ENCODE peak calls at places on chromosomes 6 and 20, in ten cellular contexts. One of them, this sample, is unnamed.

GRCh38 chr20:3163099-3164042 is 3.7 kb upstream of the FASTKD5 start:
- DNase-seq in astrocyte of the cerebellum: no peak
- DNase-seq in HCT116: no peak
- DNase-seq in right cardiac atrium: no peak
- DNase-seq in activated T-cell treated with anti-CD3 and anti-CD28 coated beads for 1 hour: no peak
- DNase-seq in DMS153: no peak
- DNase-seq in cardiac fibroblast: no peak
- DNase-seq in T-helper 17 cell: no peak
- DNase-seq in fibroblast of the aortic adventitia: no peak
- DNase-seq in COR-L47: no peak
- DNase-seq in this sample: no peak

GRCh38 chr6:23414204-23414501 is 711.9 kb upstream of the NRSN1 start:
- DNase-seq in astrocyte of the cerebellum: peak; percentile 49
- DNase-seq in HCT116: no peak
- DNase-seq in right cardiac atrium: no peak
- DNase-seq in activated T-cell treated with anti-CD3 and anti-CD28 coated beads for 1 hour: no peak
- DNase-seq in DMS153: no peak
- DNase-seq in cardiac fibroblast: peak; percentile 63
- DNase-seq in T-helper 17 cell: no peak
- DNase-seq in fibroblast of the aortic adventitia: peak; percentile 67
- DNase-seq in COR-L47: peak; percentile 9
- DNase-seq in this sample: no peak

GRCh38 chr6:68196645-68197044 is 438.4 kb upstream of the ADGRB3 start:
- DNase-seq in astrocyte of the cerebellum: no peak
- DNase-seq in HCT116: no peak
- DNase-seq in right cardiac atrium: no peak
- DNase-seq in activated T-cell treated with anti-CD3 and anti-CD28 coated beads for 1 hour: no peak
- DNase-seq in DMS153: no peak
- DNase-seq in cardiac fibroblast: peak; percentile 48
- DNase-seq in T-helper 17 cell: no peak
- DNase-seq in fibroblast of the aortic adventitia: peak; percentile 51
- DNase-seq in COR-L47: no peak
- DNase-seq in this sample: no peak

GRCh38 chr6:14272111-14273085 is 154.8 kb downstream of the CD83 start:
- DNase-seq in astrocyte of the cerebellum: no peak
- DNase-seq in HCT116: no peak
- DNase-seq in right cardiac atrium: no peak
- DNase-seq in activated T-cell treated with anti-CD3 and anti-CD28 coated beads for 1 hour: no peak
- DNase-seq in DMS153: no peak
- DNase-seq in cardiac fibroblast: no peak
- DNase-seq in T-helper 17 cell: no peak
- DNase-seq in fibroblast of the aortic adventitia: peak; percentile 84
- DNase-seq in COR-L47: no peak
- DNase-seq in this sample: no peak

GRCh38 chr6:44422534-44422933 is 35.0 kb downstream of the CDC5L start:
- DNase-seq in astrocyte of the cerebellum: no peak
- DNase-seq in HCT116: no peak
- DNase-seq in right cardiac atrium: no peak
- DNase-seq in activated T-cell treated with anti-CD3 and anti-CD28 coated beads for 1 hour: no peak
- DNase-seq in DMS153: no peak
- DNase-seq in cardiac fibroblast: no peak
- DNase-seq in T-helper 17 cell: no peak
- DNase-seq in fibroblast of the aortic adventitia: no peak
- DNase-seq in COR-L47: no peak
- DNase-seq in this sample: no peak

GRCh38 chr6:37822851-37823682 is 3.5 kb downstream of the ZFAND3 start:
- DNase-seq in astrocyte of the cerebellum: no peak
- DNase-seq in HCT116: no peak
- DNase-seq in right cardiac atrium: no peak
- DNase-seq in activated T-cell treated with anti-CD3 and anti-CD28 coated beads for 1 hour: no peak
- DNase-seq in DMS153: no peak
- DNase-seq in cardiac fibroblast: peak; percentile 55
- DNase-seq in T-helper 17 cell: no peak
- DNase-seq in fibroblast of the aortic adventitia: peak; percentile 57
- DNase-seq in COR-L47: no peak
- DNase-seq in this sample: peak; percentile 39

GRCh38 chr6:139030211-139030530 is 1.6 kb downstream of the ABRACL start:
- DNase-seq in astrocyte of the cerebellum: no peak
- DNase-seq in HCT116: no peak
- DNase-seq in right cardiac atrium: no peak
- DNase-seq in activated T-cell treated with anti-CD3 and anti-CD28 coated beads for 1 hour: no peak
- DNase-seq in DMS153: no peak
- DNase-seq in cardiac fibroblast: no peak
- DNase-seq in T-helper 17 cell: no peak
- DNase-seq in fibroblast of the aortic adventitia: no peak
- DNase-seq in COR-L47: no peak
- DNase-seq in this sample: no peak

GRCh38 chr6:5466459-5466858 is 205.1 kb downstream of the FARS2 start:
- DNase-seq in astrocyte of the cerebellum: peak; percentile 28
- DNase-seq in HCT116: no peak
- DNase-seq in right cardiac atrium: no peak
- DNase-seq in activated T-cell treated with anti-CD3 and anti-CD28 coated beads for 1 hour: no peak
- DNase-seq in DMS153: no peak
- DNase-seq in cardiac fibroblast: peak; percentile 69
- DNase-seq in T-helper 17 cell: no peak
- DNase-seq in fibroblast of the aortic adventitia: peak; percentile 72
- DNase-seq in COR-L47: no peak
- DNase-seq in this sample: no peak

GRCh38 chr6:16470502-16471221 is 232.3 kb downstream of the GMPR start:
- DNase-seq in astrocyte of the cerebellum: no peak
- DNase-seq in HCT116: no peak
- DNase-seq in right cardiac atrium: no peak
- DNase-seq in activated T-cell treated with anti-CD3 and anti-CD28 coated beads for 1 hour: no peak
- DNase-seq in DMS153: no peak
- DNase-seq in cardiac fibroblast: no peak
- DNase-seq in T-helper 17 cell: no peak
- DNase-seq in fibroblast of the aortic adventitia: no peak
- DNase-seq in COR-L47: no peak
- DNase-seq in this sample: no peak

GRCh38 chr20:21534453-21534852 is 20.6 kb upstream of the NKX2-2 start:
- DNase-seq in astrocyte of the cerebellum: no peak
- DNase-seq in HCT116: no peak
- DNase-seq in right cardiac atrium: no peak
- DNase-seq in activated T-cell treated with anti-CD3 and anti-CD28 coated beads for 1 hour: no peak
- DNase-seq in DMS153: peak; percentile 99
- DNase-seq in cardiac fibroblast: no peak
- DNase-seq in T-helper 17 cell: no peak
- DNase-seq in fibroblast of the aortic adventitia: no peak
- DNase-seq in COR-L47: peak; percentile 83
- DNase-seq in this sample: no peak

GRCh38 chr20:51569815-51570741 is 27.6 kb upstream of the NFATC2 start:
- DNase-seq in astrocyte of the cerebellum: no peak
- DNase-seq in HCT116: no peak
- DNase-seq in right cardiac atrium: peak; percentile 79
- DNase-seq in activated T-cell treated with anti-CD3 and anti-CD28 coated beads for 1 hour: no peak
- DNase-seq in DMS153: no peak
- DNase-seq in cardiac fibroblast: no peak
- DNase-seq in T-helper 17 cell: no peak
- DNase-seq in fibroblast of the aortic adventitia: no peak
- DNase-seq in COR-L47: no peak
- DNase-seq in this sample: no peak

GRCh38 chr6:29678114-29678513 is 2.8 kb downstream of the ZFP57 start:
- DNase-seq in astrocyte of the cerebellum: no peak
- DNase-seq in HCT116: no peak
- DNase-seq in right cardiac atrium: no peak
- DNase-seq in activated T-cell treated with anti-CD3 and anti-CD28 coated beads for 1 hour: no peak
- DNase-seq in DMS153: no peak
- DNase-seq in cardiac fibroblast: no peak
- DNase-seq in T-helper 17 cell: no peak
- DNase-seq in fibroblast of the aortic adventitia: no peak
- DNase-seq in COR-L47: no peak
- DNase-seq in this sample: no peak

GRCh38 chr20:4069741-4070140 is 54.4 kb upstream of the RNF24 start:
- DNase-seq in astrocyte of the cerebellum: no peak
- DNase-seq in HCT116: no peak
- DNase-seq in right cardiac atrium: no peak
- DNase-seq in activated T-cell treated with anti-CD3 and anti-CD28 coated beads for 1 hour: no peak
- DNase-seq in DMS153: no peak
- DNase-seq in cardiac fibroblast: peak; percentile 48
- DNase-seq in T-helper 17 cell: no peak
- DNase-seq in fibroblast of the aortic adventitia: peak; percentile 77
- DNase-seq in COR-L47: no peak
- DNase-seq in this sample: no peak

GRCh38 chr20:61176874-61177273 is 75.2 kb upstream of the CDH4 start:
- DNase-seq in astrocyte of the cerebellum: no peak
- DNase-seq in HCT116: no peak
- DNase-seq in right cardiac atrium: no peak
- DNase-seq in activated T-cell treated with anti-CD3 and anti-CD28 coated beads for 1 hour: no peak
- DNase-seq in DMS153: no peak
- DNase-seq in cardiac fibroblast: no peak
- DNase-seq in T-helper 17 cell: no peak
- DNase-seq in fibroblast of the aortic adventitia: no peak
- DNase-seq in COR-L47: no peak
- DNase-seq in this sample: no peak

GRCh38 chr6:37058084-37058586 is 52.7 kb downstream of the FGD2 start:
- DNase-seq in astrocyte of the cerebellum: no peak
- DNase-seq in HCT116: no peak
- DNase-seq in right cardiac atrium: no peak
- DNase-seq in activated T-cell treated with anti-CD3 and anti-CD28 coated beads for 1 hour: no peak
- DNase-seq in DMS153: no peak
- DNase-seq in cardiac fibroblast: peak; percentile 22
- DNase-seq in T-helper 17 cell: no peak
- DNase-seq in fibroblast of the aortic adventitia: peak; percentile 46
- DNase-seq in COR-L47: no peak
- DNase-seq in this sample: no peak

GRCh38 chr6:42200035-42200434 is 5.3 kb upstream of the GUCA1B start:
- DNase-seq in astrocyte of the cerebellum: peak; percentile 70
- DNase-seq in HCT116: no peak
- DNase-seq in right cardiac atrium: no peak
- DNase-seq in activated T-cell treated with anti-CD3 and anti-CD28 coated beads for 1 hour: no peak
- DNase-seq in DMS153: no peak
- DNase-seq in cardiac fibroblast: peak; percentile 89
- DNase-seq in T-helper 17 cell: no peak
- DNase-seq in fibroblast of the aortic adventitia: peak; percentile 97
- DNase-seq in COR-L47: no peak
- DNase-seq in this sample: no peak

GRCh38 chr6:3408665-3409064 is 48.2 kb downstream of the SLC22A23 start:
- DNase-seq in astrocyte of the cerebellum: no peak
- DNase-seq in HCT116: no peak
- DNase-seq in right cardiac atrium: no peak
- DNase-seq in activated T-cell treated with anti-CD3 and anti-CD28 coated beads for 1 hour: no peak
- DNase-seq in DMS153: no peak
- DNase-seq in cardiac fibroblast: no peak
- DNase-seq in T-helper 17 cell: no peak
- DNase-seq in fibroblast of the aortic adventitia: no peak
- DNase-seq in COR-L47: no peak
- DNase-seq in this sample: no peak

GRCh38 chr6:41120058-41120457 is 34.1 kb downstream of the TREML1 start:
- DNase-seq in astrocyte of the cerebellum: no peak
- DNase-seq in HCT116: no peak
- DNase-seq in right cardiac atrium: no peak
- DNase-seq in activated T-cell treated with anti-CD3 and anti-CD28 coated beads for 1 hour: no peak
- DNase-seq in DMS153: no peak
- DNase-seq in cardiac fibroblast: no peak
- DNase-seq in T-helper 17 cell: no peak
- DNase-seq in fibroblast of the aortic adventitia: no peak
- DNase-seq in COR-L47: no peak
- DNase-seq in this sample: no peak

GRCh38 chr20:3390759-3391500 is 16.5 kb downstream of the DNAAF9 start:
- DNase-seq in astrocyte of the cerebellum: no peak
- DNase-seq in HCT116: no peak
- DNase-seq in right cardiac atrium: no peak
- DNase-seq in activated T-cell treated with anti-CD3 and anti-CD28 coated beads for 1 hour: no peak
- DNase-seq in DMS153: no peak
- DNase-seq in cardiac fibroblast: no peak
- DNase-seq in T-helper 17 cell: no peak
- DNase-seq in fibroblast of the aortic adventitia: no peak
- DNase-seq in COR-L47: no peak
- DNase-seq in this sample: no peak